ENCODE peak calls at places on chromosomes 7 and 10, in four cellular contexts. One of them, this sample, is unnamed.

GRCh38 chr10:29968556-29968955 is 90.8 kb downstream of the JCAD start:
- DNase-seq in GM12878: no peak
- DNase-seq in HepG2: no peak
- DNase-seq in HEK293T: no peak
- DNase-seq in this sample: no peak

GRCh38 chr10:87842776-87843497 is 20.4 kb downstream of the KLLN start:
- DNase-seq in GM12878: no peak
- DNase-seq in HEK293T: no peak
- DNase-seq in HepG2: peak
- DNase-seq in this sample: no peak

GRCh38 chr7:103073989-103074518 is 542 bp downstream of the FBXL13 start:
- DNase-seq in HepG2: no peak
- DNase-seq in HEK293T: peak
- DNase-seq in GM12878: no peak
- DNase-seq in this sample: no peak

GRCh38 chr10:47159361-47160228 is 140.4 kb upstream of the GDF10 start:
- DNase-seq in HEK293T: no peak
- DNase-seq in GM12878: no peak
- DNase-seq in HepG2: no peak
- DNase-seq in this sample: no peak

GRCh38 chr10:103605359-103606156 is 112.1 kb downstream of the NEURL1 start:
- DNase-seq in HEK293T: peak
- DNase-seq in HepG2: peak
- DNase-seq in GM12878: no peak
- DNase-seq in this sample: peak

GRCh38 chr10:79923669-79924068 is 25.2 kb downstream of the SFTPD start:
- DNase-seq in GM12878: no peak
- DNase-seq in HepG2: no peak
- DNase-seq in HEK293T: no peak
- DNase-seq in this sample: no peak

GRCh38 chr7:158389514-158390425 is 197.9 kb downstream of the PTPRN2 start:
- DNase-seq in GM12878: no peak
- DNase-seq in HepG2: no peak
- DNase-seq in HEK293T: no peak
- DNase-seq in this sample: no peak

GRCh38 chr7:29281782-29282541 is 87.4 kb downstream of the CHN2 start:
- DNase-seq in GM12878: no peak
- DNase-seq in HEK293T: peak
- DNase-seq in HepG2: peak
- DNase-seq in this sample: no peak

GRCh38 chr10:70528726-70529362 is 50.3 kb downstream of the PALD1 start:
- DNase-seq in HEK293T: peak
- DNase-seq in HepG2: peak
- DNase-seq in GM12878: no peak
- DNase-seq in this sample: peak

GRCh38 chr7:106047146-106047545 is 65.0 kb downstream of the SYPL1 start:
- DNase-seq in GM12878: no peak
- DNase-seq in HepG2: no peak
- DNase-seq in HEK293T: no peak
- DNase-seq in this sample: no peak

GRCh38 chr10:22681783-22682183 is 32.6 kb downstream of the PIP4K2A start:
- DNase-seq in GM12878: no peak
- DNase-seq in HepG2: peak
- DNase-seq in HEK293T: no peak
- DNase-seq in this sample: no peak

DNA sequence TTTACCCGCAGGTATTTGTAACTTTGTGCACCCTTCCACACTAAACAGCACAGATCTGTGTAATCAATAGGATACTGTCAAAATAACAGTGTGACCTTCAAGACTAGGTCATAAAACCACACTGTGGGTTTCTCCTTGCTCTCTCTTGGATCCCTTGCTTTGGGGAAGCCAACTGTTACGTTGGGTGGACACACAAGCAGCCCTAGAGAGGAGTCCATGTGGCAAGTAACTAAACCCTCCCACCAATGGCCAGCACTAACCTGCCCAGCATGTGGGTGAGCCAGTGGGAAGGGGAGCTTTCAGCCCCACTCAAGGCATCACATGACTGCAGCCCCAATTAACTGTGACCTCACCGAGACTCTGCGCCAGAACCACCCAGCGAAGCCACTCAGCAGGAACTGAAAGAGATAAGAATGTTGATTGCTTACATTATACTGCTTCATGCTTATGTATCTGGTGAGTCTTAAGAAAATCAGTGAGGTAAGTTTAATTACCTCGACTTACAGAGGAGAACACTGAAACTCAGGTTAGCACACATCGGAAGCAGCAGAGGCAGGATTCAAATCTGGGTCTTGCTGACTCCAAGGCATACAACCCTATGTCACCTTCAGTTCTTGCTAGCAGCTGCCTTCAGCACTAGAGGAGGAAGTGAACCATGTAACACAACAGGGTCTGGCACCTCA is 9.4 kb upstream of the ZC3HAV1 start:
- DNase-seq in HepG2: no peak
- DNase-seq in GM12878: peak
- DNase-seq in HEK293T: peak
- DNase-seq in this sample: no peak
- TF ChIP-seq SP1 in HepG2: no peak
- TF ChIP-seq SP1 in GM12878: no peak
- TF ChIP-seq SP1 in HEK293T: no peak
- TF ChIP-seq SP1 in this sample: no peak

GRCh38 chr10:18497955-18498354 is 153.4 kb downstream of the NSUN6 start:
- DNase-seq in HEK293T: no peak
- DNase-seq in HepG2: no peak
- DNase-seq in GM12878: no peak
- DNase-seq in this sample: no peak

GRCh38 chr10:18501198-18501597 is 150.2 kb downstream of the NSUN6 start:
- DNase-seq in GM12878: peak
- DNase-seq in HEK293T: no peak
- DNase-seq in HepG2: no peak
- DNase-seq in this sample: no peak

GRCh38 chr10:18504161-18504560 is 147.2 kb downstream of the NSUN6 start:
- DNase-seq in HepG2: no peak
- DNase-seq in GM12878: no peak
- DNase-seq in HEK293T: no peak
- DNase-seq in this sample: no peak

GRCh38 chr10:18500576-18500975 is 150.8 kb downstream of the NSUN6 start:
- DNase-seq in HepG2: no peak
- DNase-seq in HEK293T: no peak
- DNase-seq in GM12878: no peak
- DNase-seq in this sample: no peak

GRCh38 chr10:18501610-18502009 is 149.8 kb downstream of the NSUN6 start:
- DNase-seq in HepG2: no peak
- DNase-seq in GM12878: no peak
- DNase-seq in HEK293T: no peak
- DNase-seq in this sample: no peak
- TF ChIP-seq SP1 in HepG2: no peak
- TF ChIP-seq SP1 in GM12878: no peak
- TF ChIP-seq SP1 in HEK293T: no peak
- TF ChIP-seq SP1 in this sample: no peak

DNA sequence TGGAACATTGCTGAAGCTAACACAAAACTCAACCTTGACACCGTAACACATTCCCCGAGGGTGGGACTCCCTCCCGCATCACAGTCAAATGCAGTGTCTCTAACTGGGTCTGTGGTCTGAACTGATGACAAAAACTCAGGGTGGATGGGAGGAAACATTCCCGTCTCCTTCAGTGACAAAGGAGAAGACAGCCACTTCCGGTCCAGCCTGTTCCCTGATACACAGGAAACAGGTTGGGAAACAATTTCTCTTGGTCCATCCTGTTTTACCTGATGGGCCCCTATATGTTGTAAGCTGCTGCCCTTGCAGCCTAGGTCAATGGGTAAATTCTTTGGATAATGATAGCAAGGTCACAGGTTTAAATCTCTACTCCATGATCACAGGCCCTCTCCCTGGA is 20.4 kb downstream of the SLC13A4 start:
- DNase-seq in HepG2: no peak
- DNase-seq in GM12878: no peak
- DNase-seq in HEK293T: no peak
- DNase-seq in this sample: no peak
- TF ChIP-seq SP1 in HepG2: no peak
- TF ChIP-seq SP1 in GM12878: no peak
- TF ChIP-seq SP1 in HEK293T: no peak
- TF ChIP-seq SP1 in this sample: no peak

GRCh38 chr10:8061274-8062211 is 7.1 kb downstream of the GATA3 start:
- DNase-seq in HEK293T: no peak
- DNase-seq in GM12878: no peak
- DNase-seq in HepG2: no peak
- DNase-seq in this sample: no peak
- TF ChIP-seq SP1 in HEK293T: no peak
- TF ChIP-seq SP1 in GM12878: no peak
- TF ChIP-seq SP1 in HepG2: no peak
- TF ChIP-seq SP1 in this sample: no peak

GRCh38 chr7:114481995-114482394 is 67.4 kb downstream of the FOXP2 start:
- DNase-seq in HEK293T: no peak
- DNase-seq in GM12878: no peak
- DNase-seq in HepG2: no peak
- DNase-seq in this sample: no peak
- TF ChIP-seq SP1 in HEK293T: no peak
- TF ChIP-seq SP1 in GM12878: no peak
- TF ChIP-seq SP1 in HepG2: no peak
- TF ChIP-seq SP1 in this sample: no peak

DNA sequence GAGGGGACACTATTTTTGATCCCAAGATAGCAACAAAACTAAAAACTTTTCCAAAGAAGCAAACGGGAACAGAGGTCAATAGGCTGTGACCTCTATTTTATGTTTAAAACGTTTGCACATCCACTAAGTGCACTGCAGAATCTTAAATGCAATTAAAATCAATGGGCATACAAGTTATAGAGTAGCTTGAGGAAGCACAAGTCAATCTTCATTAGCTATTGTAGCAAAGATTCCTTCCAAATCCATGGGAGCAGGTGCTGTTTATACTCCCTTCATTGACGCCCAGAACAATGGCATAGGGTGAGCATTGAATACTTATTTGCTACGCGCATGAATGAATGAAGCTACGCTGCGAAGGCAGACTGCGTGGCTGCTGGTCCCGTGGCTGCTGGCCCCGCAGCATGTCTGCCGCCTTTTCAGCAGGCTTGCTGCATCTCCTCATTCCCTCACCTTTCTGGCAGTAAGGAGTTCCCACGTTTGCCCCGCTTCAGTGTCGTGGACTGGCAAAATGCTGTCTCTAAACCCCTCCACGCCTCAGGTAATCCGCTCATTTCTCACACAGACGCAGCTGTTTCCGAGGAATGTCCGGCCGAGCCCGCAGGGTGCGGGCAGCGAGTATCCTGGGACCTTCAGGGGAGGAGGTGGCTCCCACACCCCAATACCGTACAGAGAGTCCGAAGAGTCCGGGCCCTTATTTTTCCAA is 754 bp upstream of the PHYHIPL start:
- DNase-seq in HEK293T: peak
- DNase-seq in HepG2: peak
- DNase-seq in GM12878: no peak
- DNase-seq in this sample: no peak
- TF ChIP-seq SP1 in HEK293T: no peak
- TF ChIP-seq SP1 in HepG2: no peak
- TF ChIP-seq SP1 in GM12878: no peak
- TF ChIP-seq SP1 in this sample: no peak

DNA sequence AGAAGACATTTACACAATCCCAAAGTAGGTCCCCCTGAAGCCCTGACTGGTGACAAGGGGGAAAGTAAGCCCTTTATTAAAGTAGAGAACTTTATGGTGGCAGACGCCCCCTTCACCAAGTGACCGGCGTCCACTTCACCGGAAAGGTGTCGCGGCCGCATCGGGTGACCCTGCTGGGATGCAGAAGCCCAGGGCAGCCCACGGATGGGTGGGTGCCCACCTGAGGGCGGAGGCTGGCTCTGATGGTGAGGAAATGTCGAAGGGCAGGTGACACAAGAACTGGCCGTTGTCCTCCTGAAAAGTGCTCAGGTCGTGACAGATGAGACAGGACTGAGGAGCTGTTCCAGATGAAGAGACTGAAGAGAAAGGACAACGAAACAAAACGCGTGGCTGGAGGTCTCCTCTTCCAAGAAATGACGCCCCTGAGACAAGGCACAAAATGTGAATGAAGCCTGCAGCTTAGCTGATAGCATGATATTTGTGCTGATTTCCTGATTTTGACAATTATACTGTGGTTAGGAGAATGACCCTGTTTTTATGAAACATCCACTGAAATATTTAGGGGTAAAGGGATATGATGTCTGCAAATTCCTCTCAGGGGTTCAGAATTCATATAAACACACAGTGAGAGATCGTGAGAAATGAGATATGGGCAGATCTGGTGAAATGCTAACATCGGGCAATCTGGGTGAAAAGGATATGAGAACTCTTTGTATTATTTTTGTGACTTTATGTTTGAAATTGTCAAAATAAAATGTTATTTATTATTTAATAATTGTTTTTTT is 123.9 kb downstream of the PRKAG2 start:
- DNase-seq in HepG2: no peak
- DNase-seq in HEK293T: no peak
- DNase-seq in GM12878: no peak
- DNase-seq in this sample: no peak
- TF ChIP-seq SP1 in HepG2: no peak
- TF ChIP-seq SP1 in HEK293T: no peak
- TF ChIP-seq SP1 in GM12878: no peak
- TF ChIP-seq SP1 in this sample: no peak

GRCh38 chr10:44377651-44378310 is 7.1 kb downstream of the CXCL12 start:
- DNase-seq in HEK293T: no peak
- DNase-seq in HepG2: no peak
- DNase-seq in GM12878: no peak
- DNase-seq in this sample: no peak

GRCh38 chr10:44382131-44382858 is 2.6 kb downstream of the CXCL12 start:
- DNase-seq in HepG2: no peak
- DNase-seq in HEK293T: no peak
- DNase-seq in GM12878: no peak
- DNase-seq in this sample: peak

GRCh38 chr10:44378626-44379025 is 6.3 kb downstream of the CXCL12 start:
- DNase-seq in HEK293T: no peak
- DNase-seq in HepG2: no peak
- DNase-seq in GM12878: no peak
- DNase-seq in this sample: no peak

GRCh38 chr10:44380829-44381600 is 3.9 kb downstream of the CXCL12 start:
- DNase-seq in HepG2: no peak
- DNase-seq in GM12878: no peak
- DNase-seq in HEK293T: no peak
- DNase-seq in this sample: no peak

DNA sequence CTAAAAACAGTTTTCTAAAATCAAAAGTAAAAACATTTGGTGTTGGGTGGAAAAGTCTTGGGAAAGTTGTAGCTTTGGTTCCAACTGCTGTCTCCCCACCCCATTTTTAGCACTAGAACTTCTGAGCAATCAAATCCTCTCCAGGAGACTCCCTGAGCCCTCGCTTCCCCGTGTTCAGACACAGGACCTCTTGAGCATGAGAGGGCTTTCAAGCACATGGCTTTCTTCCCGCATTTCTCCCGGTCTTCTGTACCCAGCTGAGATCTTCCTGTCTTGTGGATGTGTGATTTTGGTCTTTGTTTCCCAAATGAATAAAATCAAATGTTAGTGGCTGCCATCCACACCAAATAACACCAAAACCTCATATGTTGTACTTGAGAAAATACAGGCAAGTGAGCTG is 5.0 kb downstream of the CXCL12 start:
- DNase-seq in HepG2: no peak
- DNase-seq in HEK293T: no peak
- DNase-seq in GM12878: no peak
- DNase-seq in this sample: no peak
- TF ChIP-seq SP1 in HepG2: no peak
- TF ChIP-seq SP1 in HEK293T: no peak
- TF ChIP-seq SP1 in GM12878: no peak
- TF ChIP-seq SP1 in this sample: no peak

GRCh38 chr10:125024496-125025234 is 82.7 kb downstream of the ZRANB1 start:
- DNase-seq in GM12878: no peak
- DNase-seq in HEK293T: no peak
- DNase-seq in HepG2: no peak
- DNase-seq in this sample: no peak
- TF ChIP-seq SP1 in GM12878: no peak
- TF ChIP-seq SP1 in HEK293T: no peak
- TF ChIP-seq SP1 in HepG2: no peak
- TF ChIP-seq SP1 in this sample: no peak